ENCODE peak calls at places on chromosomes 11 and 22, in eight cellular contexts. One of them, this sample, is unnamed.
A peak's percentile ranks its signal among the peaks of the same experiment; 100 is the strongest.

GRCh38 chr22:30017375-30017774 is 62.9 kb upstream of the HORMAD2 start:
- DNase-seq in adrenal gland: no peak
- DNase-seq in suprapubic skin: no peak
- DNase-seq in GM23338: no peak
- DNase-seq in SJCRH30: no peak
- DNase-seq in PC-3: peak; percentile 10
- DNase-seq in ovary: no peak
- DNase-seq in uterus: no peak
- DNase-seq in this sample: no peak

GRCh38 chr22:23305922-23306374 is 125.6 kb downstream of the BCR start:
- DNase-seq in adrenal gland: peak; percentile 85
- DNase-seq in suprapubic skin: peak; percentile 77
- DNase-seq in GM23338: no peak
- DNase-seq in SJCRH30: peak; percentile 0
- DNase-seq in PC-3: no peak
- DNase-seq in ovary: peak; percentile 78
- DNase-seq in uterus: peak; percentile 54
- DNase-seq in this sample: peak; percentile 88

GRCh38 chr22:36659762-36660509 is 43.6 kb downstream of the CACNG2 start:
- DNase-seq in adrenal gland: peak; percentile 98
- DNase-seq in suprapubic skin: peak; percentile 88
- DNase-seq in GM23338: no peak
- DNase-seq in SJCRH30: peak; percentile 83
- DNase-seq in PC-3: peak; percentile 98
- DNase-seq in ovary: peak; percentile 47
- DNase-seq in uterus: peak; percentile 77
- DNase-seq in this sample: no peak

GRCh38 chr22:25514436-25514835 is 50.0 kb upstream of the GRK3 start:
- DNase-seq in adrenal gland: no peak
- DNase-seq in suprapubic skin: no peak
- DNase-seq in GM23338: peak; percentile 83
- DNase-seq in SJCRH30: no peak
- DNase-seq in PC-3: peak; percentile 43
- DNase-seq in ovary: no peak
- DNase-seq in uterus: no peak
- DNase-seq in this sample: no peak

GRCh38 chr11:18775492-18776292 is 15.9 kb downstream of the PTPN5 start:
- DNase-seq in adrenal gland: peak; percentile 77
- DNase-seq in suprapubic skin: no peak
- DNase-seq in GM23338: peak; percentile 92
- DNase-seq in SJCRH30: peak; percentile 62
- DNase-seq in PC-3: peak; percentile 79
- DNase-seq in ovary: no peak
- DNase-seq in uterus: no peak
- DNase-seq in this sample: no peak

GRCh38 chr11:76102772-76103171 is 103.5 kb downstream of the WNT11 start:
- DNase-seq in adrenal gland: peak; percentile 33
- DNase-seq in suprapubic skin: no peak
- DNase-seq in GM23338: no peak
- DNase-seq in SJCRH30: no peak
- DNase-seq in PC-3: no peak
- DNase-seq in ovary: peak; percentile 24
- DNase-seq in uterus: no peak
- DNase-seq in this sample: no peak

GRCh38 chr22:29308148-29308790 is 1.8 kb downstream of the GAS2L1 start:
- DNase-seq in adrenal gland: peak; percentile 29
- DNase-seq in suprapubic skin: no peak
- DNase-seq in GM23338: no peak
- DNase-seq in SJCRH30: no peak
- DNase-seq in PC-3: no peak
- DNase-seq in ovary: peak; percentile 46
- DNase-seq in uterus: no peak
- DNase-seq in this sample: no peak

GRCh38 chr22:27045103-27045940 is 387.9 kb downstream of the MIAT start:
- DNase-seq in adrenal gland: no peak
- DNase-seq in suprapubic skin: no peak
- DNase-seq in GM23338: peak; percentile 28
- DNase-seq in SJCRH30: no peak
- DNase-seq in PC-3: peak; percentile 1
- DNase-seq in ovary: no peak
- DNase-seq in uterus: no peak
- DNase-seq in this sample: no peak

GRCh38 chr11:117228091-117228490 is 3.8 kb downstream of the PCSK7 start:
- DNase-seq in adrenal gland: no peak
- DNase-seq in suprapubic skin: peak; percentile 71
- DNase-seq in GM23338: no peak
- DNase-seq in SJCRH30: no peak
- DNase-seq in PC-3: no peak
- DNase-seq in ovary: no peak
- DNase-seq in uterus: no peak
- DNase-seq in this sample: no peak

GRCh38 chr22:39205344-39206021 is 39.3 kb downstream of the PDGFB start:
- DNase-seq in adrenal gland: peak; percentile 66
- DNase-seq in suprapubic skin: peak; percentile 50
- DNase-seq in GM23338: no peak
- DNase-seq in SJCRH30: no peak
- DNase-seq in PC-3: peak; percentile 82
- DNase-seq in ovary: no peak
- DNase-seq in uterus: no peak
- DNase-seq in this sample: no peak

GRCh38 chr11:116473236-116473769 is 299.5 kb downstream of the BUD13 start:
- DNase-seq in adrenal gland: no peak
- DNase-seq in suprapubic skin: no peak
- DNase-seq in GM23338: no peak
- DNase-seq in SJCRH30: peak; percentile 30
- DNase-seq in PC-3: no peak
- DNase-seq in ovary: no peak
- DNase-seq in uterus: no peak
- DNase-seq in this sample: no peak

GRCh38 chr11:95108159-95108611 is 18.5 kb downstream of the ENDOD1 start:
- DNase-seq in adrenal gland: peak; percentile 74
- DNase-seq in suprapubic skin: no peak
- DNase-seq in GM23338: no peak
- DNase-seq in SJCRH30: no peak
- DNase-seq in PC-3: peak; percentile 90
- DNase-seq in ovary: no peak
- DNase-seq in uterus: no peak
- DNase-seq in this sample: no peak

GRCh38 chr11:11148104-11148509 is 204.9 kb downstream of the CSNK2A3 start:
- DNase-seq in adrenal gland: peak; percentile 40
- DNase-seq in suprapubic skin: no peak
- DNase-seq in GM23338: peak; percentile 77
- DNase-seq in SJCRH30: peak; percentile 19
- DNase-seq in PC-3: peak; percentile 32
- DNase-seq in ovary: peak; percentile 76
- DNase-seq in uterus: peak; percentile 89
- DNase-seq in this sample: no peak

GRCh38 chr22:25210831-25211230 is 8.6 kb upstream of the CRYBB2 start:
- DNase-seq in adrenal gland: no peak
- DNase-seq in suprapubic skin: no peak
- DNase-seq in GM23338: no peak
- DNase-seq in SJCRH30: peak; percentile 72
- DNase-seq in PC-3: no peak
- DNase-seq in ovary: no peak
- DNase-seq in uterus: no peak
- DNase-seq in this sample: no peak

GRCh38 chr11:36362902-36363301 is 66.8 kb downstream of the PRR5L start:
- DNase-seq in adrenal gland: no peak
- DNase-seq in suprapubic skin: no peak
- DNase-seq in GM23338: no peak
- DNase-seq in SJCRH30: peak; percentile 35
- DNase-seq in PC-3: no peak
- DNase-seq in ovary: no peak
- DNase-seq in uterus: no peak
- DNase-seq in this sample: no peak

GRCh38 chr11:44852159-44852707 is 98.5 kb downstream of the TP53I11 start:
- DNase-seq in adrenal gland: no peak
- DNase-seq in suprapubic skin: no peak
- DNase-seq in GM23338: no peak
- DNase-seq in SJCRH30: no peak
- DNase-seq in PC-3: peak; percentile 79
- DNase-seq in ovary: no peak
- DNase-seq in uterus: no peak
- DNase-seq in this sample: no peak

GRCh38 chr11:19777342-19778102 is 64.9 kb downstream of the NAV2 start:
- DNase-seq in adrenal gland: peak; percentile 16
- DNase-seq in suprapubic skin: no peak
- DNase-seq in GM23338: peak; percentile 75
- DNase-seq in SJCRH30: no peak
- DNase-seq in PC-3: peak; percentile 60
- DNase-seq in ovary: no peak
- DNase-seq in uterus: no peak
- DNase-seq in this sample: no peak

GRCh38 chr22:24989135-24989534 is 36.6 kb downstream of the KIAA1671 start:
- DNase-seq in adrenal gland: no peak
- DNase-seq in suprapubic skin: no peak
- DNase-seq in GM23338: no peak
- DNase-seq in SJCRH30: no peak
- DNase-seq in PC-3: no peak
- DNase-seq in ovary: no peak
- DNase-seq in uterus: no peak
- DNase-seq in this sample: no peak

GRCh38 chr22:27992294-27993165 is 73.5 kb upstream of the PITPNB start:
- DNase-seq in adrenal gland: no peak
- DNase-seq in suprapubic skin: peak; percentile 78
- DNase-seq in GM23338: peak; percentile 66
- DNase-seq in SJCRH30: no peak
- DNase-seq in PC-3: no peak
- DNase-seq in ovary: no peak
- DNase-seq in uterus: no peak
- DNase-seq in this sample: no peak

GRCh38 chr11:133931449-133932060 is 25.2 kb downstream of the IGSF9B start:
- DNase-seq in adrenal gland: no peak
- DNase-seq in suprapubic skin: no peak
- DNase-seq in GM23338: no peak
- DNase-seq in SJCRH30: no peak
- DNase-seq in PC-3: no peak
- DNase-seq in ovary: no peak
- DNase-seq in uterus: no peak
- DNase-seq in this sample: no peak

GRCh38 chr22:20963201-20964052 is 3.6 kb upstream of the AIFM3 start:
- DNase-seq in adrenal gland: no peak
- DNase-seq in suprapubic skin: no peak
- DNase-seq in GM23338: no peak
- DNase-seq in SJCRH30: no peak
- DNase-seq in PC-3: no peak
- DNase-seq in ovary: no peak
- DNase-seq in uterus: no peak
- DNase-seq in this sample: no peak

GRCh38 chr22:20962491-20962945 is 4.5 kb upstream of the AIFM3 start:
- DNase-seq in adrenal gland: no peak
- DNase-seq in suprapubic skin: no peak
- DNase-seq in GM23338: no peak
- DNase-seq in SJCRH30: no peak
- DNase-seq in PC-3: no peak
- DNase-seq in ovary: no peak
- DNase-seq in uterus: no peak
- DNase-seq in this sample: no peak

GRCh38 chr22:20964799-20965103 is 2.3 kb upstream of the AIFM3 start:
- DNase-seq in adrenal gland: no peak
- DNase-seq in suprapubic skin: no peak
- DNase-seq in GM23338: no peak
- DNase-seq in SJCRH30: no peak
- DNase-seq in PC-3: no peak
- DNase-seq in ovary: no peak
- DNase-seq in uterus: no peak
- DNase-seq in this sample: no peak

GRCh38 chr22:20965104-20965887 is 1.8 kb upstream of the AIFM3 start:
- DNase-seq in adrenal gland: no peak
- DNase-seq in suprapubic skin: no peak
- DNase-seq in GM23338: no peak
- DNase-seq in SJCRH30: no peak
- DNase-seq in PC-3: no peak
- DNase-seq in ovary: no peak
- DNase-seq in uterus: no peak
- DNase-seq in this sample: no peak

GRCh38 chr22:20964090-20964798 is 2.8 kb upstream of the AIFM3 start:
- DNase-seq in adrenal gland: no peak
- DNase-seq in suprapubic skin: no peak
- DNase-seq in GM23338: no peak
- DNase-seq in SJCRH30: no peak
- DNase-seq in PC-3: no peak
- DNase-seq in ovary: no peak
- DNase-seq in uterus: no peak
- DNase-seq in this sample: no peak
- H3K4me3 ChIP-seq in adrenal gland: no peak overlapping the region
- H3K4me3 ChIP-seq in suprapubic skin: peak overlapping the region; percentile 45
- H3K4me3 ChIP-seq in GM23338: peak overlapping the region; percentile 55
- H3K4me3 ChIP-seq in SJCRH30: no peak overlapping the region
- H3K4me3 ChIP-seq in PC-3: no peak overlapping the region
- H3K4me3 ChIP-seq in ovary: no peak overlapping the region
- H3K4me3 ChIP-seq in uterus: peak overlapping the region; percentile 24
- H3K4me3 ChIP-seq in this sample: peak overlapping the region; percentile 44

DNA sequence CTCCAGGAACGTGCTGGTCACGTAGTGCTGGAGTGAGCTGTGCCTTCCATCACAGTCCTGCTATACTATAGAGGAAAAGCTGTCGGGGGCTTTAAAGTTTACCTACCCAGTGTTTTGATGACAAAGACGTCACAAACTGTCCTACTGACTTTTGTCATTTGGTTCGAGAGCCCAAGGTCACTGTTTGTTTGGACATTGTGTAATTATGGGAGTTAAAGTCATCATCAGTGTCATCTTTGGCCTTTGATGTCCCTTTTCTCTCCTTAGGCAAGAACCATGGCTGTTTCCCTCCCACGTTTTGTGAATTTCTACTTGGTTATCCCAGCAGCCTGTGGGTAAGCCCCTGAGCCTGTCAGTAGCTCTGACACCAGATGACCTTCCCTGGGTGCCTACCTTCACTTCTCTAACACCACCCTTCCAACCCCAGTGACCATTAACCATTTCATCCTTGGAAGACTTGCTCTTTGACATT is 59.3 kb downstream of the SLC1A2 start:
- DNase-seq in adrenal gland: no peak
- DNase-seq in suprapubic skin: no peak
- DNase-seq in GM23338: no peak
- DNase-seq in SJCRH30: no peak
- DNase-seq in PC-3: no peak
- DNase-seq in ovary: no peak
- DNase-seq in uterus: no peak
- DNase-seq in this sample: no peak
- H3K4me1 ChIP-seq in adrenal gland: peaks cover 44% of the 10 kb centered on the region
- H3K4me1 ChIP-seq in suprapubic skin: peaks cover 39% of the 10 kb centered on the region
- H3K4me1 ChIP-seq in GM23338: no peaks in the 10 kb centered on the region
- H3K4me1 ChIP-seq in SJCRH30: no peaks in the 10 kb centered on the region
- H3K4me1 ChIP-seq in PC-3: peaks cover 27% of the 10 kb centered on the region
- H3K4me1 ChIP-seq in ovary: peaks cover 1% of the 10 kb centered on the region
- H3K4me1 ChIP-seq in uterus: no peaks in the 10 kb centered on the region
- H3K4me1 ChIP-seq in this sample: peaks cover 42% of the 10 kb centered on the region

GRCh38 chr11:118544647-118545010 is 13.6 kb downstream of the TMEM25 start:
- DNase-seq in adrenal gland: no peak
- DNase-seq in suprapubic skin: peak; percentile 40
- DNase-seq in GM23338: no peak
- DNase-seq in SJCRH30: no peak
- DNase-seq in PC-3: no peak
- DNase-seq in ovary: no peak
- DNase-seq in uterus: no peak
- DNase-seq in this sample: no peak
- H3K36me3 ChIP-seq in adrenal gland: no peaks in the 10 kb centered on the region
- H3K36me3 ChIP-seq in suprapubic skin: peaks cover 43% of the 10 kb centered on the region
- H3K36me3 ChIP-seq in GM23338: no peaks in the 10 kb centered on the region
- H3K36me3 ChIP-seq in SJCRH30: no peaks in the 10 kb centered on the region
- H3K36me3 ChIP-seq in PC-3: no peaks in the 10 kb centered on the region
- H3K36me3 ChIP-seq in ovary: no peaks in the 10 kb centered on the region
- H3K36me3 ChIP-seq in uterus: no peaks in the 10 kb centered on the region
- H3K36me3 ChIP-seq in this sample: peaks cover 22% of the 10 kb centered on the region

GRCh38 chr22:50242406-50242949 is 2.3 kb downstream of the TUBGCP6 start:
- DNase-seq in adrenal gland: no peak
- DNase-seq in suprapubic skin: no peak
- DNase-seq in GM23338: no peak
- DNase-seq in SJCRH30: no peak
- DNase-seq in PC-3: peak; percentile 18
- DNase-seq in ovary: no peak
- DNase-seq in uterus: no peak
- DNase-seq in this sample: no peak
- H3K4me3 ChIP-seq in adrenal gland: no peak overlapping the region
- H3K4me3 ChIP-seq in suprapubic skin: peak overlapping the region; percentile 93
- H3K4me3 ChIP-seq in GM23338: peak overlapping the region; percentile 99
- H3K4me3 ChIP-seq in SJCRH30: peak overlapping the region; percentile 95
- H3K4me3 ChIP-seq in PC-3: peak overlapping the region; percentile 99
- H3K4me3 ChIP-seq in ovary: peak overlapping the region; percentile 71
- H3K4me3 ChIP-seq in uterus: peak overlapping the region; percentile 67
- H3K4me3 ChIP-seq in this sample: peak overlapping the region; percentile 76